ENCODE peak calls at places on chromosomes 7 and 10, in nine cellular contexts. T is right atrium auricular region; H is HCEC 1CT; E is CD8-positive, alpha-beta memory T cell; R is NCI-H345; D is RCC 7860; S is iris pigment epithelial cell; M is lower leg skin; A is AG20443. G is an unnamed sample.

GRCh38 chr7:92161271-92161670 is 17.7 kb downstream of the LRRD1 start:
- DNase-seq in T (no peak), E (no peak), D (peak; percentile 2), S (no peak), M (no peak), A (no peak), H (no peak), R (no peak), G (no peak)

GRCh38 chr7:26856481-26856880 is 7.9 kb downstream of the SKAP2 start:
- DNase-seq in R (no peak), E (no peak), A (peak; percentile 10), S (no peak), T (no peak), D (peak; percentile 42), M (no peak), H (no peak), G (no peak)

GRCh38 chr7:115066634-115067033 is 144.7 kb downstream of the MDFIC start:
- DNase-seq in A (no peak), S (no peak), R (no peak), T (no peak), M (no peak), D (no peak), E (no peak), H (no peak), G (no peak)

GRCh38 chr7:135147899-135148721 is at the start of gene TMEM140:
- DNase-seq in T (no peak), R (no peak), H (peak; percentile 71), S (peak; percentile 87), D (peak; percentile 59), M (no peak), E (peak; percentile 72), A (peak; percentile 62), G (no peak)

GRCh38 chr7:20470726-20471125 is 140.0 kb downstream of the ITGB8 start:
- DNase-seq in T (no peak), R (no peak), H (no peak), M (peak; percentile 19), S (no peak), D (no peak), E (no peak), A (no peak), G (no peak)

GRCh38 chr10:73772280-73773151 is 9.3 kb upstream of the CHCHD1 start:
- DNase-seq in A (peak; percentile 88), S (peak; percentile 86), T (peak; percentile 86), R (peak; percentile 65), E (peak; percentile 82), M (peak; percentile 77), D (peak; percentile 81), H (peak; percentile 84), G (peak; percentile 69)

GRCh38 chr7:55073051-55073511 is 54.3 kb downstream of the EGFR start:
- DNase-seq in A (no peak), H (peak; percentile 62), T (no peak), E (no peak), D (peak; percentile 76), R (no peak), S (peak; percentile 87), M (no peak), G (no peak)

GRCh38 chr7:40239755-40240303 is 105.0 kb downstream of the SUGCT start:
- DNase-seq in H (no peak), A (no peak), M (no peak), T (no peak), S (no peak), E (no peak), D (no peak), R (no peak), G (no peak)

GRCh38 chr10:113415246-113415645 is 137.6 kb upstream of the HABP2 start:
- DNase-seq in H (no peak), T (no peak), E (no peak), R (no peak), A (peak; percentile 58), S (no peak), D (no peak), M (no peak), G (no peak)

GRCh38 chr10:3740157-3740871 is 44.7 kb downstream of the KLF6 start:
- DNase-seq in R (no peak), E (no peak), H (peak; percentile 78), T (peak; percentile 50), A (peak; percentile 39), D (peak; percentile 99), S (peak; percentile 88), M (no peak), G (no peak)

GRCh38 chr7:29881724-29882123 is 75.4 kb downstream of the WIPF3 start:
- DNase-seq in A (no peak), D (no peak), R (peak; percentile 13), H (no peak), E (no peak), T (no peak), S (no peak), M (no peak), G (no peak)

GRCh38 chr7:17357952-17358351 is 59.5 kb downstream of the AHR start:
- DNase-seq in H (peak; percentile 10), E (no peak), A (no peak), D (no peak), M (no peak), S (peak; percentile 53), R (no peak), T (no peak), G (no peak)

GRCh38 chr7:27575647-27576046 is 87.0 kb downstream of the HIBADH start:
- DNase-seq in E (no peak), A (no peak), S (no peak), R (no peak), M (no peak), H (no peak), D (no peak), T (no peak), G (no peak)

GRCh38 chr10:97879241-97879640 is 29.6 kb downstream of the GOLGA7B start:
- DNase-seq in R (no peak), A (no peak), H (no peak), M (no peak), T (no peak), E (no peak), D (no peak), S (no peak), G (no peak)

G was measured in T-helper 9 cell.